ENCODE peak calls at places on chromosome 11, in nine cellular contexts. O is T-helper 9 cell; K is posterior vena cava; Y is tibial nerve; I is GM03348; C is stimulated activated CD4-positive, alpha-beta T cell treated with anti-CD3 and anti-CD28 coated beads, Interleukin-1b, Interleukin-23, amount 100 ng/mL, for 24 hours; A is GM18507; E is cerebellar cortex; V is stimulated activated CD8-positive, alpha-beta memory T cell treated with anti-CD3 and anti-CD28 coated beads, Interleukin-2, amount 100 ng/mL, for 1 hour. U is an unnamed sample.

GRCh38 chr11:57903441-57904123 is 120.1 kb upstream of the OR9Q1 start:
- DNase-seq in O (no peak), K (no peak), Y (no peak), I (no peak), C (no peak), A (no peak), E (no peak), V (peak), U (no peak)

GRCh38 chr11:15835705-15836411 is 520.5 kb downstream of the SOX6 start:
- DNase-seq in O (no peak), K (no peak), Y (no peak), I (no peak), C (no peak), A (no peak), E (no peak), V (no peak), U (no peak)

GRCh38 chr11:35362571-35362980 is 56.8 kb downstream of the SLC1A2 start:
- DNase-seq in O (no peak), K (no peak), Y (no peak), I (peak), C (no peak), A (no peak), E (no peak), V (no peak), U (no peak)

GRCh38 chr11:120715239-120715638 is 203.7 kb downstream of the GRIK4 start:
- DNase-seq in O (no peak), K (no peak), Y (no peak), I (peak), C (no peak), A (peak), E (peak), V (no peak), U (no peak)

GRCh38 chr11:76577921-76578654 is 92.5 kb downstream of the LRRC32 start:
- DNase-seq in O (no peak), K (peak), Y (no peak), I (no peak), C (no peak), A (no peak), E (no peak), V (no peak), U (no peak)

GRCh38 chr11:87917111-87917510 is 258.1 kb downstream of the RAB38 start:
- DNase-seq in O (no peak), K (no peak), Y (no peak), I (no peak), C (no peak), A (no peak), E (no peak), V (no peak), U (no peak)

GRCh38 chr11:132200303-132200936 is 830.0 kb downstream of the NTM start:
- DNase-seq in O (no peak), K (no peak), Y (no peak), I (no peak), C (no peak), A (no peak), E (no peak), V (no peak), U (no peak)

GRCh38 chr11:130220311-130221030 is 60.9 kb downstream of the ST14 start:
- DNase-seq in O (no peak), K (peak), Y (no peak), I (no peak), C (no peak), A (no peak), E (no peak), V (no peak), U (no peak)

GRCh38 chr11:88377661-88378060 is 40.1 kb upstream of the CTSC start:
- DNase-seq in O (no peak), K (no peak), Y (no peak), I (no peak), C (no peak), A (no peak), E (no peak), V (no peak), U (no peak)

GRCh38 chr11:57131080-57131790 is 50.5 kb upstream of the LRRC55 start:
- DNase-seq in O (no peak), K (no peak), Y (peak), I (peak), C (no peak), A (no peak), E (peak), V (no peak), U (no peak)

GRCh38 chr11:134026655-134027343 is 42.1 kb upstream of the JAM3 start:
- DNase-seq in O (no peak), K (no peak), Y (no peak), I (no peak), C (no peak), A (no peak), E (no peak), V (no peak), U (no peak)

GRCh38 chr11:68838572-68838964 is 3.1 kb downstream of the CPT1A start:
- DNase-seq in O (no peak), K (no peak), Y (no peak), I (no peak), C (no peak), A (no peak), E (no peak), V (no peak), U (peak)

GRCh38 chr11:124961972-124962609 is 8.1 kb downstream of the CCDC15 start:
- DNase-seq in O (no peak), K (no peak), Y (peak), I (peak), C (no peak), A (peak), E (peak), V (no peak), U (peak)

GRCh38 chr11:5624489-5625278 is at the start of gene TRIM34:
- DNase-seq in O (peak), K (no peak), Y (peak), I (peak), C (peak), A (peak), E (no peak), V (peak), U (peak)

GRCh38 chr11:72100462-72100861 is 2.6 kb downstream of the LAMTOR1 start:
- DNase-seq in O (no peak), K (no peak), Y (no peak), I (no peak), C (no peak), A (no peak), E (no peak), V (no peak), U (peak)

GRCh38 chr11:81070948-81071347 is 1630.1 kb upstream of the TENM4 start:
- DNase-seq in O (no peak), K (no peak), Y (no peak), I (no peak), C (no peak), A (peak), E (no peak), V (no peak), U (peak)

GRCh38 chr11:97548280-97548679 is 1158.5 kb downstream of the JRKL start:
- DNase-seq in O (no peak), K (no peak), Y (no peak), I (no peak), C (no peak), A (no peak), E (no peak), V (no peak), U (no peak)

GRCh38 chr11:117875397-117876048 is 935 bp downstream of the FXYD6 start:
- DNase-seq in O (peak), K (peak), Y (no peak), I (no peak), C (no peak), A (no peak), E (peak), V (no peak), U (no peak)

GRCh38 chr11:79413258-79413657 is 27.6 kb downstream of the TENM4 start:
- DNase-seq in O (no peak), K (peak), Y (peak), I (peak), C (no peak), A (no peak), E (peak), V (no peak), U (no peak)

GRCh38 chr11:115258216-115258615 is 246.0 kb downstream of the CADM1 start:
- DNase-seq in O (no peak), K (no peak), Y (no peak), I (no peak), C (no peak), A (no peak), E (no peak), V (no peak), U (no peak)

GRCh38 chr11:29310706-29311342 is 706.0 kb downstream of the KCNA4 start:
- DNase-seq in O (no peak), K (no peak), Y (no peak), I (no peak), C (no peak), A (no peak), E (no peak), V (no peak), U (no peak)

GRCh38 chr11:15852179-15852578 is 504.2 kb downstream of the SOX6 start:
- DNase-seq in O (no peak), K (no peak), Y (no peak), I (no peak), C (no peak), A (no peak), E (no peak), V (no peak), U (no peak)

GRCh38 chr11:15655552-15655951 is 540.8 kb downstream of the INSC start:
- DNase-seq in O (no peak), K (no peak), Y (no peak), I (no peak), C (no peak), A (no peak), E (no peak), V (no peak), U (no peak)

GRCh38 chr11:77127969-77128691 is at the start of gene MYO7A:
- DNase-seq in O (no peak), K (no peak), Y (no peak), I (peak), C (no peak), A (no peak), E (no peak), V (no peak), U (no peak)

GRCh38 chr11:113106507-113106906 is 145.3 kb downstream of the NCAM1 start:
- DNase-seq in O (no peak), K (no peak), Y (no peak), I (peak), C (no peak), A (no peak), E (no peak), V (no peak), U (no peak)

GRCh38 chr11:10022764-10023163 is 271.3 kb downstream of the SBF2 start:
- DNase-seq in O (no peak), K (no peak), Y (no peak), I (no peak), C (no peak), A (no peak), E (no peak), V (no peak), U (no peak)

GRCh38 chr11:45089845-45090499 is 56.5 kb upstream of the PRDM11 start:
- DNase-seq in O (no peak), K (no peak), Y (no peak), I (peak), C (no peak), A (no peak), E (peak), V (no peak), U (peak)

GRCh38 chr11:94885133-94885532 is 88.2 kb downstream of the CWC15 start:
- DNase-seq in O (no peak), K (no peak), Y (no peak), I (no peak), C (no peak), A (no peak), E (peak), V (no peak), U (no peak)

GRCh38 chr11:117457835-117458234 is 130.2 kb downstream of the CEP164 start:
- DNase-seq in O (no peak), K (no peak), Y (no peak), I (no peak), C (no peak), A (no peak), E (peak), V (no peak), U (no peak)

GRCh38 chr11:98601181-98601773 is 419.5 kb upstream of the CNTN5 start:
- DNase-seq in O (no peak), K (no peak), Y (no peak), I (no peak), C (no peak), A (no peak), E (no peak), V (no peak), U (peak)

GRCh38 chr11:62001450-62002178 is 34.2 kb upstream of the FTH1 start:
- DNase-seq in O (no peak), K (no peak), Y (peak), I (no peak), C (no peak), A (no peak), E (no peak), V (no peak), U (no peak)

GRCh38 chr11:106389096-106389495 is 311.6 kb downstream of the AASDHPPT start:
- DNase-seq in O (no peak), K (no peak), Y (no peak), I (peak), C (no peak), A (no peak), E (no peak), V (no peak), U (no peak)

GRCh38 chr11:62054484-62055121 is 69.2 kb upstream of the INCENP start:
- DNase-seq in O (peak), K (no peak), Y (no peak), I (no peak), C (no peak), A (no peak), E (peak), V (no peak), U (no peak)

GRCh38 chr11:126383301-126384052 is 28.0 kb downstream of the ST3GAL4 start:
- DNase-seq in O (no peak), K (peak), Y (no peak), I (no peak), C (no peak), A (no peak), E (no peak), V (no peak), U (no peak)

U was measured in HL-60.